ENCODE peak calls at places on chromosome 11, in six cellular contexts. K is CD8-positive, alpha-beta T cell; F is endodermal cell; M is Peyer's patch; H is heart right ventricle; L is tibial nerve. R is an unnamed sample.

GRCh38 chr11:2428322-2428795 is 16.0 kb downstream of the TRPM5 start:
- DNase-seq in K (peak; percentile 89), F (peak; percentile 95), M (peak; percentile 95), H (peak; percentile 79), L (peak; percentile 87), R (peak; percentile 81)

GRCh38 chr11:124759268-124760204 is 2.6 kb downstream of the ESAM start:
- DNase-seq in K (no peak), F (peak; percentile 70), M (no peak), H (peak; percentile 80), L (no peak), R (no peak)

GRCh38 chr11:72113170-72113808 is 794 bp upstream of the ANAPC15 start:
- DNase-seq in K (no peak), F (no peak), M (no peak), H (no peak), L (no peak), R (no peak)

GRCh38 chr11:88552377-88553029 is 215.0 kb upstream of the CTSC start:
- DNase-seq in K (peak; percentile 43), F (peak; percentile 88), M (peak; percentile 72), H (peak; percentile 14), L (no peak), R (peak; percentile 31)

GRCh38 chr11:91404344-91404743 is 820.3 kb upstream of the FAT3 start:
- DNase-seq in K (no peak), F (no peak), M (no peak), H (no peak), L (no peak), R (no peak)

GRCh38 chr11:117175104-117175503 is 3.4 kb upstream of the SIDT2 start:
- DNase-seq in K (no peak), F (no peak), M (no peak), H (no peak), L (no peak), R (no peak)

GRCh38 chr11:39174965-39175364 is 2284.5 kb downstream of the LRRC4C start:
- DNase-seq in K (no peak), F (no peak), M (no peak), H (no peak), L (no peak), R (no peak)

GRCh38 chr11:5626191-5626590 is 1.4 kb downstream of the TRIM34 start:
- DNase-seq in K (no peak), F (no peak), M (no peak), H (no peak), L (no peak), R (no peak)

GRCh38 chr11:8263109-8263768 is 439 bp downstream of the LMO1 start:
- DNase-seq in K (no peak), F (peak; percentile 78), M (peak; percentile 30), H (no peak), L (no peak), R (no peak)

GRCh38 chr11:27998552-27998951 is 109.4 kb downstream of the KIF18A start:
- DNase-seq in K (no peak), F (no peak), M (no peak), H (no peak), L (no peak), R (no peak)

GRCh38 chr11:12998336-12998735 is 10.8 kb upstream of the RASSF10 start:
- DNase-seq in K (no peak), F (no peak), M (no peak), H (no peak), L (no peak), R (no peak)

GRCh38 chr11:20004856-20005255 is 155.4 kb downstream of the DBX1 start:
- DNase-seq in K (no peak), F (no peak), M (no peak), H (no peak), L (no peak), R (no peak)

GRCh38 chr11:16630651-16631050 is 107.8 kb upstream of the C11orf58 start:
- DNase-seq in K (no peak), F (no peak), M (no peak), H (no peak), L (no peak), R (no peak)

GRCh38 chr11:109422755-109423113 is 744 bp downstream of the C11orf87 start:
- DNase-seq in K (no peak), F (no peak), M (no peak), H (peak; percentile 6), L (no peak), R (no peak)

GRCh38 chr11:87437844-87438223 is 400.1 kb downstream of the TMEM135 start:
- DNase-seq in K (no peak), F (no peak), M (no peak), H (no peak), L (no peak), R (no peak)

DNA sequence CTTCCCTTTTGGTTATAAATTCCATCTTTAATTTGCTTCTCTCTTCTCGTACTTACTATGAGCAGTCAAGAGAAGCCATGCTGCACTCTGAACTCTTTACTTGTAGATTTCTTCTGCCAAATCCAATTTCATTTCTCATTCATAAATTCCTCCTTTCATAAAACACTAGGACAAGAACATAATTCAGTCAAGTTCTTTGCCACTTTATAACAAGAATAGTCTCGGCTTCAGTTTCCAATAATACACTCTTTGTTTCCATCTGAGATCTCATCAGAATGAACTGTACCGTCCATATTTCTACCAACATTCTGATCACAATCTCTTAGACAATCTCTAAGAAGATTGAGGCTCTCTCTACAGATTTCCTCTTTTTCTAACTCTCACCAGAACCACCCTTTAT is 25.1 kb downstream of the IZUMO1R start:
- DNase-seq in K (no peak), F (no peak), M (no peak), H (no peak), L (no peak), R (no peak)
- H3K4me3 ChIP-seq in K (no peak overlapping the region), F (no peak overlapping the region), M (no peak overlapping the region), H (no peak overlapping the region), L (no peak overlapping the region), R (no peak overlapping the region)

GRCh38 chr11:86149813-86150212 is 80.9 kb upstream of the PICALM start:
- DNase-seq in K (no peak), F (no peak), M (no peak), H (no peak), L (no peak), R (no peak)

GRCh38 chr11:86148339-86148738 is 79.5 kb upstream of the PICALM start:
- DNase-seq in K (no peak), F (no peak), M (no peak), H (no peak), L (no peak), R (no peak)

GRCh38 chr11:86143429-86144030 is 74.6 kb upstream of the PICALM start:
- DNase-seq in K (peak; percentile 15), F (no peak), M (no peak), H (peak; percentile 37), L (no peak), R (no peak)

GRCh38 chr11:86145439-86146156 is 76.7 kb upstream of the PICALM start:
- DNase-seq in K (no peak), F (no peak), M (no peak), H (no peak), L (no peak), R (no peak)

GRCh38 chr11:86147004-86147403 is 78.1 kb upstream of the PICALM start:
- DNase-seq in K (no peak), F (no peak), M (no peak), H (no peak), L (no peak), R (no peak)
- H3K4me1 ChIP-seq in K (peaks cover 25% of the 10 kb centered on the region), F (peaks cover 14% of the 10 kb centered on the region), M (no peaks in the 10 kb centered on the region), H (peaks cover 28% of the 10 kb centered on the region), L (peaks cover 24% of the 10 kb centered on the region), R (peaks cover 5% of the 10 kb centered on the region)

GRCh38 chr11:121692236-121692635 is 239.5 kb upstream of the SORL1-AS1 start:
- DNase-seq in K (no peak), F (no peak), M (no peak), H (no peak), L (no peak), R (no peak)

GRCh38 chr11:121687961-121688566 is 235.3 kb upstream of the SORL1-AS1 start:
- DNase-seq in K (no peak), F (peak; percentile 74), M (no peak), H (no peak), L (no peak), R (no peak)

DNA sequence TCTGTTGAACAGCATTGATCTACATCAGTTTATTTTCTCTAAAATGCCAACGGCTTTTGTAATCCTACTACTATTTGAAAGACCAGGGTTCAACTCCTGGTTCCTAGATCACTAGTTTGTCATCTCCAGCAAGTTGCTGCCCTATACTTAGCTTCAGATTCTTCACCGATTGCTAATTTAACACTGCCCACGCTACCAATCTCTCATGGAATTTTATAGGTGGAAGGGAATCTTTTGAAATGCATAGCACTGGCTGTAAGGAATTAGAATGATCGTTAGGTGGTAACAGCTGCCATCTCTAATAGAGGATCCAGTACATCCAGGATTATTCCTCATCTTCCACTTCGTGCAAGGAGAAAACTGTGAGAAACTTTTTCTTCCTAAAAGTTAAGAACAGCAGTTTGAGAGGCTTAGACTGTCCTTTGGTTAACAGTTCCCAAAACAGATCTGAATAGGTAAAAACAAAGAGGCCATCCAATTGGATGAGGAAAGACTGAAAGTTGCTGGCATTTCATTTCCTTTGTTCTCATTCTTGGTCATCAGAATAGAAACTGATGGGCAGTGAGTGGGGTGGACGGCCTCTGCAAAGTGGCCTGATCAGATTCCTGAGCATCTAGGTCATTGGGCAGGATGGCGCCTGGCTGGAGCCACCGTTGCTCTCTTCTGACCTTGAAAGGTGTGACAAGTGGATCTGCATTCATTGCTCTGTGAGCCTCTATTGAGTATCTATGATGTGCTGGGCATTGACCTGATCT is 236.3 kb upstream of the SORL1-AS1 start:
- DNase-seq in K (no peak), F (peak; percentile 83), M (no peak), H (no peak), L (no peak), R (no peak)
- H3K4me3 ChIP-seq in K (no peak overlapping the region), F (no peak overlapping the region), M (no peak overlapping the region), H (no peak overlapping the region), L (no peak overlapping the region), R (no peak overlapping the region)

GRCh38 chr11:120121914-120122473 is 15.9 kb downstream of the TRIM29 start:
- DNase-seq in K (no peak), F (no peak), M (no peak), H (no peak), L (peak; percentile 17), R (no peak)

GRCh38 chr11:120124355-120124754 is 13.6 kb downstream of the TRIM29 start:
- DNase-seq in K (no peak), F (no peak), M (no peak), H (no peak), L (no peak), R (no peak)

GRCh38 chr11:120123946-120124345 is 14.0 kb downstream of the TRIM29 start:
- DNase-seq in K (no peak), F (no peak), M (no peak), H (no peak), L (no peak), R (no peak)

GRCh38 chr11:120121336-120121735 is 16.6 kb downstream of the TRIM29 start:
- DNase-seq in K (no peak), F (no peak), M (no peak), H (no peak), L (no peak), R (no peak)

DNA sequence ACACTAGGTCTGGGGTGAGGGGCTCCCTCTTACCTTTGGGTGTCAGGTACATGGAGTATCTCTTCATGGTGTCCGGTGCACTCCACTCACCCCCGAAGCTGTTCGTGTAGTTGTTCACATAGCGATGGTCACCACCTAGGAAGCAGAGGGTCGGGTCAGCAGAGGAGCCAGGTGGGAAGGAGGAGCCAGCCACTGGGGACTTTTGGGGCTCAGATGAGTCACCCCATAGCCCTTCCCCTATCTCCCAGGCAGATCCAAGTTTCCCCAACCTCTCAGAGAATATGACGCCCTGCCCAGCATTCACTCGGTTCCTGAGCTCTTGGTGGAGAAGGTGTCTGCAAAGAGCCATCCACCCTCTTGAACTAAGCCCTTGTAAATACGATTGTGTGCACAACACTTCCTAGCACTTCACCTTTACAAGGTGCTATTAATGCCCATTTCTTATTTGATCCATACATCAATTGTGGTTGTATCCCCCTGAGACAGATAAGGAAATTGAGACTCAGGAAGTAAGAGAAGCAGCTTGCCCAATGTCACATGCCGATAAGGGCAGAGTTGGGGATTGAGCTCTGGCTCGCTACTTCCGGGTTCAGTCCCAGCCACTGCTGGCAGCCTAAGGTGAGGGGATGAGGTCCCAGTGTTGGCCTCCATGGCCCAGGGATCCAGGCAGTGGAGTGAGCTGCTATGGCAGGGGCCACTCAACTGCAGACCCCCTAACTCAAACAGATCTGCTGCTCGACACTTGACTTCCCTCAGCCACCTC is 14.8 kb downstream of the TRIM29 start:
- DNase-seq in K (no peak), F (no peak), M (no peak), H (no peak), L (no peak), R (no peak)
- H3K4me1 ChIP-seq in K (no peaks in the 10 kb centered on the region), F (no peaks in the 10 kb centered on the region), M (no peaks in the 10 kb centered on the region), H (no peaks in the 10 kb centered on the region), L (no peaks in the 10 kb centered on the region), R (no peaks in the 10 kb centered on the region)

R was measured in effector memory CD4-positive, alpha-beta T cell.